ENCODE peak calls at places on chromosomes 12 and 14, in six cellular contexts. X is GM04503, Q is NCI-H460, I is astrocyte of the spinal cord, Y is T-helper 2 cell, K is anterior cingulate cortex. J is an unnamed sample.

GRCh38 chr12:82672811-82673495 is 13.8 kb upstream of the TMTC2 start:
- DNase-seq in K (no peak), X (no peak), I (no peak), Y (no peak), Q (no peak), J (no peak)

GRCh38 chr14:54329082-54329695 is 67.6 kb upstream of the CDKN3 start:
- DNase-seq in I (peak), Y (peak), K (no peak), X (no peak), Q (peak), J (peak)

GRCh38 chr14:36973806-36974442 is 198.5 kb downstream of the SLC25A21 start:
- DNase-seq in K (no peak), Q (no peak), I (peak), Y (no peak), X (peak), J (peak)

GRCh38 chr14:26622611-26623010 is 24.8 kb upstream of the NOVA1 start:
- DNase-seq in Y (no peak), K (no peak), I (no peak), X (no peak), Q (no peak), J (no peak)

GRCh38 chr12:127223011-127223410 is 1044.0 kb upstream of the TMEM132C start:
- DNase-seq in Y (no peak), X (no peak), I (no peak), K (no peak), Q (no peak), J (no peak)

GRCh38 chr14:104559043-104559768 is 20.4 kb upstream of the C14orf180 start:
- DNase-seq in K (no peak), I (no peak), X (no peak), Y (no peak), Q (no peak), J (no peak)

GRCh38 chr14:103899316-103899715 is 28.9 kb upstream of the TDRD9 start:
- DNase-seq in Q (no peak), Y (no peak), I (no peak), X (no peak), K (no peak), J (no peak)

GRCh38 chr14:83297361-83297760 is 1763.7 kb upstream of the SEL1L start:
- DNase-seq in Y (no peak), K (no peak), I (no peak), Q (no peak), X (no peak), J (no peak)

GRCh38 chr14:25231006-25231405 is 181.1 kb upstream of the STXBP6 start:
- DNase-seq in I (no peak), K (no peak), Y (no peak), Q (no peak), X (no peak), J (no peak)

GRCh38 chr12:117284160-117284559 is 77.3 kb downstream of the NOS1 start:
- DNase-seq in K (no peak), I (no peak), Q (no peak), Y (no peak), X (no peak), J (no peak)

GRCh38 chr14:27096091-27096490 is 498.3 kb upstream of the NOVA1 start:
- DNase-seq in X (no peak), K (no peak), Y (no peak), Q (no peak), I (no peak), J (no peak)

GRCh38 chr14:62657376-62657775 is 387.9 kb downstream of the KCNH5 start:
- DNase-seq in K (no peak), Q (no peak), X (no peak), I (no peak), Y (no peak), J (no peak)

GRCh38 chr12:52754135-52754534 is 23.0 kb downstream of the KRT76 start:
- DNase-seq in Q (no peak), Y (no peak), X (no peak), I (no peak), K (no peak), J (no peak)

GRCh38 chr14:100762089-100762515 is 35.4 kb downstream of the DLK1 start:
- DNase-seq in Q (peak), X (no peak), Y (no peak), K (no peak), I (peak), J (peak)

GRCh38 chr12:132444283-132444682 is 45.7 kb upstream of the FBRSL1 start:
- DNase-seq in Y (no peak), X (no peak), K (no peak), Q (no peak), I (no peak), J (no peak)

GRCh38 chr12:50537538-50537919 is 32.7 kb downstream of the DIP2B start:
- DNase-seq in I (peak), Q (no peak), X (no peak), Y (no peak), K (no peak), J (peak)

GRCh38 chr12:79300199-79300568 is 390.6 kb downstream of the PAWR start:
- DNase-seq in K (no peak), Q (peak), X (no peak), Y (no peak), I (peak), J (peak)

J was measured in IMR-90.